ENCODE peak calls at places on chromosomes 1 and 21, in five cellular contexts. One of them, this sample, is unnamed.

GRCh38 chr1:220875233-220875632 is 4.0 kb upstream of the HLX start:
- DNase-seq in NCI-H1105 treated with DMSO at 0.1 percent for 48 hours: no peak
- DNase-seq in cardiac septum: no peak
- DNase-seq in glutamatergic neuron: no peak
- DNase-seq in retina: peak; percentile 1
- DNase-seq in this sample: no peak

GRCh38 chr1:167966050-167966449 is 29.2 kb upstream of the MPC2 start:
- DNase-seq in NCI-H1105 treated with DMSO at 0.1 percent for 48 hours: no peak
- DNase-seq in cardiac septum: no peak
- DNase-seq in glutamatergic neuron: no peak
- DNase-seq in retina: no peak
- DNase-seq in this sample: no peak

GRCh38 chr1:201912832-201913231 is 24.1 kb downstream of the SHISA4 start:
- DNase-seq in NCI-H1105 treated with DMSO at 0.1 percent for 48 hours: no peak
- DNase-seq in cardiac septum: no peak
- DNase-seq in glutamatergic neuron: no peak
- DNase-seq in retina: no peak
- DNase-seq in this sample: no peak

GRCh38 chr1:234720709-234721436 is 110.9 kb upstream of the IRF2BP2 start:
- DNase-seq in NCI-H1105 treated with DMSO at 0.1 percent for 48 hours: no peak
- DNase-seq in cardiac septum: peak; percentile 57
- DNase-seq in glutamatergic neuron: no peak
- DNase-seq in retina: no peak
- DNase-seq in this sample: no peak

GRCh38 chr1:54809496-54810074 is 8.5 kb upstream of the TTC22 start:
- DNase-seq in NCI-H1105 treated with DMSO at 0.1 percent for 48 hours: no peak
- DNase-seq in cardiac septum: no peak
- DNase-seq in glutamatergic neuron: no peak
- DNase-seq in retina: no peak
- DNase-seq in this sample: no peak

GRCh38 chr21:42234464-42235241 is 15.7 kb downstream of the ABCG1 start:
- DNase-seq in NCI-H1105 treated with DMSO at 0.1 percent for 48 hours: peak; percentile 85
- DNase-seq in cardiac septum: peak; percentile 84
- DNase-seq in glutamatergic neuron: peak; percentile 90
- DNase-seq in retina: peak; percentile 91
- DNase-seq in this sample: peak; percentile 76

GRCh38 chr1:182957902-182958395 is 5.0 kb upstream of the SHCBP1L start:
- DNase-seq in NCI-H1105 treated with DMSO at 0.1 percent for 48 hours: no peak
- DNase-seq in cardiac septum: no peak
- DNase-seq in glutamatergic neuron: no peak
- DNase-seq in retina: no peak
- DNase-seq in this sample: no peak

GRCh38 chr21:32233055-32233546 is 45.7 kb downstream of the MIS18A start:
- DNase-seq in NCI-H1105 treated with DMSO at 0.1 percent for 48 hours: no peak
- DNase-seq in cardiac septum: no peak
- DNase-seq in glutamatergic neuron: no peak
- DNase-seq in retina: peak; percentile 57
- DNase-seq in this sample: no peak

GRCh38 chr1:219463629-219464028 is 149.3 kb downstream of the ZC3H11B start:
- DNase-seq in NCI-H1105 treated with DMSO at 0.1 percent for 48 hours: no peak
- DNase-seq in cardiac septum: no peak
- DNase-seq in glutamatergic neuron: no peak
- DNase-seq in retina: no peak
- DNase-seq in this sample: no peak

GRCh38 chr1:145927916-145928647 is 798 bp upstream of the RBM8A start:
- DNase-seq in NCI-H1105 treated with DMSO at 0.1 percent for 48 hours: no peak
- DNase-seq in cardiac septum: no peak
- DNase-seq in glutamatergic neuron: no peak
- DNase-seq in retina: no peak
- DNase-seq in this sample: peak; percentile 8

GRCh38 chr1:16249838-16250241 is 12.9 kb upstream of the CPLANE2 start:
- DNase-seq in NCI-H1105 treated with DMSO at 0.1 percent for 48 hours: no peak
- DNase-seq in cardiac septum: no peak
- DNase-seq in glutamatergic neuron: no peak
- DNase-seq in retina: no peak
- DNase-seq in this sample: no peak

GRCh38 chr1:147545133-147545532 is 3.8 kb downstream of the BCL9 start:
- DNase-seq in NCI-H1105 treated with DMSO at 0.1 percent for 48 hours: no peak
- DNase-seq in cardiac septum: no peak
- DNase-seq in glutamatergic neuron: no peak
- DNase-seq in retina: no peak
- DNase-seq in this sample: peak; percentile 86

GRCh38 chr21:38234395-38235142 is 22.2 kb upstream of the KCNJ15 start:
- DNase-seq in NCI-H1105 treated with DMSO at 0.1 percent for 48 hours: no peak
- DNase-seq in cardiac septum: no peak
- DNase-seq in glutamatergic neuron: no peak
- DNase-seq in retina: no peak
- DNase-seq in this sample: no peak

GRCh38 chr1:233673146-233673946 is 59.4 kb downstream of the KCNK1 start:
- DNase-seq in NCI-H1105 treated with DMSO at 0.1 percent for 48 hours: no peak
- DNase-seq in cardiac septum: no peak
- DNase-seq in glutamatergic neuron: no peak
- DNase-seq in retina: no peak
- DNase-seq in this sample: no peak

GRCh38 chr1:6279066-6279465 is 18.2 kb upstream of the GPR153 start:
- DNase-seq in NCI-H1105 treated with DMSO at 0.1 percent for 48 hours: no peak
- DNase-seq in cardiac septum: no peak
- DNase-seq in glutamatergic neuron: no peak
- DNase-seq in retina: no peak
- DNase-seq in this sample: no peak

GRCh38 chr1:94790670-94791069 is 29.5 kb upstream of the SLC44A3 start:
- DNase-seq in NCI-H1105 treated with DMSO at 0.1 percent for 48 hours: no peak
- DNase-seq in cardiac septum: no peak
- DNase-seq in glutamatergic neuron: no peak
- DNase-seq in retina: no peak
- DNase-seq in this sample: no peak

GRCh38 chr1:119225831-119226230 is 85.4 kb upstream of the WARS2 start:
- DNase-seq in NCI-H1105 treated with DMSO at 0.1 percent for 48 hours: no peak
- DNase-seq in cardiac septum: no peak
- DNase-seq in glutamatergic neuron: no peak
- DNase-seq in retina: no peak
- DNase-seq in this sample: no peak

GRCh38 chr1:52122424-52122823 is 19.5 kb upstream of the ZFYVE9 start:
- DNase-seq in NCI-H1105 treated with DMSO at 0.1 percent for 48 hours: no peak
- DNase-seq in cardiac septum: no peak
- DNase-seq in glutamatergic neuron: no peak
- DNase-seq in retina: no peak
- DNase-seq in this sample: no peak

GRCh38 chr1:236154126-236154525 is 11.8 kb downstream of the GPR137B start:
- DNase-seq in NCI-H1105 treated with DMSO at 0.1 percent for 48 hours: no peak
- DNase-seq in cardiac septum: no peak
- DNase-seq in glutamatergic neuron: no peak
- DNase-seq in retina: peak; percentile 20
- DNase-seq in this sample: no peak